ENCODE peak calls at places on chromosomes 12 and 14, in six cellular contexts. M is stimulated activated CD4-positive, alpha-beta T cell treated with anti-CD3 and anti-CD28 coated beads, Interleukin-1b, Interleukin-23, amount 100 ng/mL, for 24 hours; I is SK-N-DZ; J is kidney tubule cell; R is cerebellar cortex; P is NCI-H2107. F is an unnamed sample.

GRCh38 chr14:63492391-63492790 is 50.8 kb downstream of the PPP2R5E start:
- DNase-seq in M (no peak), I (no peak), J (peak), R (no peak), P (no peak), F (no peak)

GRCh38 chr12:100058482-100059029 is 73.8 kb upstream of the ANKS1B start:
- DNase-seq in M (no peak), I (no peak), J (peak), R (peak), P (no peak), F (no peak)

GRCh38 chr14:104705340-104706047 is 16.1 kb downstream of the INF2 start:
- DNase-seq in M (no peak), I (no peak), J (no peak), R (no peak), P (no peak), F (no peak)

GRCh38 chr12:12266389-12266872 is 413 bp downstream of the LRP6 start:
- DNase-seq in M (no peak), I (peak), J (no peak), R (no peak), P (no peak), F (peak)

GRCh38 chr12:91687052-91688017 is 458.3 kb downstream of the BTG1 start:
- DNase-seq in M (no peak), I (no peak), J (peak), R (no peak), P (no peak), F (no peak)

GRCh38 chr12:71312767-71313375 is 126.7 kb upstream of the LGR5 start:
- DNase-seq in M (no peak), I (no peak), J (peak), R (no peak), P (no peak), F (no peak)

GRCh38 chr14:105473033-105473676 is 1.5 kb upstream of the CRIP2 start:
- DNase-seq in M (no peak), I (no peak), J (peak), R (no peak), P (no peak), F (no peak)

GRCh38 chr12:132711169-132711843 is 664 bp downstream of the PGAM5 start:
- DNase-seq in M (no peak), I (no peak), J (peak), R (no peak), P (no peak), F (peak)

GRCh38 chr14:104505085-104506074 is 74.2 kb upstream of the C14orf180 start:
- DNase-seq in M (no peak), I (no peak), J (no peak), R (no peak), P (no peak), F (no peak)

GRCh38 chr12:109773384-109774011 is 59.7 kb downstream of the TRPV4 start:
- DNase-seq in M (no peak), I (no peak), J (peak), R (no peak), P (no peak), F (no peak)

GRCh38 chr12:6925543-6926279 is 2.0 kb upstream of the ATN1 start:
- DNase-seq in M (no peak), I (no peak), J (peak), R (peak), P (no peak), F (peak)

F was measured in endothelial cell.